ENCODE peak calls at places on chromosomes 16 and 17, in four cellular contexts. S is SW 1271, V is EL, C is GM03348. J is an unnamed sample.

GRCh38 chr17:66654764-66655163 is 180.2 kb upstream of the CACNG5 start:
- DNase-seq in S (no peak), V (no peak), C (no peak), J (no peak)

GRCh38 chr16:53864819-53865491 is 161.0 kb downstream of the FTO start:
- DNase-seq in S (no peak), V (peak), C (no peak), J (no peak)

GRCh38 chr17:69561462-69561861 is 147.0 kb downstream of the MAP2K6 start:
- DNase-seq in S (no peak), V (no peak), C (no peak), J (no peak)

GRCh38 chr17:79826210-79826680 is 13.0 kb downstream of the CBX4 start:
- DNase-seq in S (no peak), V (no peak), C (no peak), J (no peak)

GRCh38 chr16:30096862-30097563 is 1.0 kb upstream of the YPEL3 start:
- DNase-seq in S (no peak), V (no peak), C (no peak), J (no peak)

GRCh38 chr17:54180919-54181318 is 358.2 kb downstream of the KIF2B start:
- DNase-seq in S (no peak), V (no peak), C (no peak), J (no peak)

GRCh38 chr16:14559809-14560227 is 70.2 kb downstream of the PARN start:
- DNase-seq in S (no peak), V (no peak), C (no peak), J (no peak)

GRCh38 chr17:153851-154250 is 16.5 kb downstream of the SCGB1C2 start:
- DNase-seq in S (no peak), V (no peak), C (no peak), J (peak)

GRCh38 chr17:7857724-7858486 is at the start of gene CYB5D1:
- DNase-seq in S (peak), V (peak), C (peak), J (peak)

GRCh38 chr17:32813021-32813420 is 63.9 kb downstream of the MYO1D start:
- DNase-seq in S (no peak), V (peak), C (peak), J (no peak)

GRCh38 chr17:64780096-64781012 is 118.2 kb upstream of the SMURF2 start:
- DNase-seq in S (peak), V (peak), C (peak), J (peak)

GRCh38 chr17:58370716-58371115 is 18.7 kb upstream of the SUPT4H1 start:
- DNase-seq in S (no peak), V (no peak), C (no peak), J (no peak)

GRCh38 chr17:2057130-2057713 is 2.3 kb downstream of the HIC1 start:
- DNase-seq in S (no peak), V (peak), C (no peak), J (no peak)

GRCh38 chr16:56372013-56372634 is 53.2 kb downstream of the AMFR start:
- DNase-seq in S (no peak), V (no peak), C (no peak), J (no peak)

GRCh38 chr16:50416388-50416787 is 47.6 kb upstream of the BRD7 start:
- DNase-seq in S (no peak), V (no peak), C (no peak), J (no peak)

GRCh38 chr17:41527076-41528023 is 758 bp downstream of the KRT19 start:
- DNase-seq in S (no peak), V (peak), C (peak), J (no peak)

GRCh38 chr16:73966851-73967250 is 329.8 kb upstream of the PSMD7 start:
- DNase-seq in S (no peak), V (no peak), C (no peak), J (no peak)

GRCh38 chr17:58040386-58040785 is 33.3 kb upstream of the SRSF1 start:
- DNase-seq in S (no peak), V (no peak), C (no peak), J (no peak)

GRCh38 chr17:65061621-65062020 is 5.1 kb upstream of the GNA13 start:
- DNase-seq in S (no peak), V (no peak), C (no peak), J (no peak)

GRCh38 chr17:10787306-10788020 is 16.4 kb downstream of the TMEM238L start:
- DNase-seq in S (no peak), V (no peak), C (no peak), J (peak)

GRCh38 chr16:2033057-2033911 is 6.6 kb downstream of the NHERF2 start:
- DNase-seq in S (no peak), V (peak), C (peak), J (no peak)

GRCh38 chr17:39095309-39095686 is 56.1 kb downstream of the PLXDC1 start:
- DNase-seq in S (no peak), V (no peak), C (peak), J (no peak)

GRCh38 chr16:85752511-85753420 is 1.9 kb upstream of the C16orf74 start:
- DNase-seq in S (no peak), V (peak), C (no peak), J (no peak)

GRCh38 chr16:56743840-56744239 is 13.9 kb downstream of the NUP93 start:
- DNase-seq in S (peak), V (peak), C (peak), J (peak)